ENCODE peak calls at places on chromosome 1, in nine cellular contexts. R, M, D, G, F, C, S, I and J are unnamed samples.
A peak's percentile ranks its signal among the peaks of the same experiment; 100 is the strongest.

GRCh38 chr1:94772230-94772641 is 47.9 kb upstream of the SLC44A3 start:
- DNase-seq in R (no peak), M (no peak), D (peak; percentile 35), G (peak; percentile 72), F (no peak), C (no peak), S (peak; percentile 40), I (no peak), J (no peak)

GRCh38 chr1:213982814-213983588 is 4.8 kb upstream of the PROX1 start:
- DNase-seq in R (no peak), M (peak; percentile 76), D (peak; percentile 84), G (peak; percentile 13), F (no peak), C (peak; percentile 35), S (no peak), I (no peak), J (no peak)

GRCh38 chr1:152110860-152111514 is 4.3 kb downstream of the TCHH start:
- DNase-seq in R (no peak), M (peak; percentile 70), D (peak; percentile 76), G (peak; percentile 65), F (peak; percentile 54), C (peak; percentile 7), S (peak; percentile 61), I (peak; percentile 50), J (no peak)

GRCh38 chr1:91054780-91055481 is 33.1 kb upstream of the ZNF644 start:
- DNase-seq in R (no peak), M (no peak), D (no peak), G (no peak), F (peak; percentile 31), C (no peak), S (no peak), I (no peak), J (no peak)

GRCh38 chr1:119159963-119160362 is 19.5 kb upstream of the WARS2 start:
- DNase-seq in R (no peak), M (no peak), D (no peak), G (no peak), F (no peak), C (no peak), S (peak; percentile 14), I (no peak), J (no peak)

GRCh38 chr1:235504494-235505222 is 406 bp upstream of the B3GALNT2 start:
- DNase-seq in R (peak; percentile 96), M (peak; percentile 99), D (peak; percentile 99), G (peak; percentile 98), F (peak; percentile 100), C (peak; percentile 99), S (peak; percentile 100), I (peak; percentile 99), J (peak; percentile 100)

GRCh38 chr1:38651669-38652068 is 207.9 kb downstream of the RRAGC start:
- DNase-seq in R (no peak), M (no peak), D (no peak), G (no peak), F (no peak), C (no peak), S (no peak), I (no peak), J (no peak)

GRCh38 chr1:48665743-48666142 is 110.9 kb downstream of the BEND5 start:
- DNase-seq in R (no peak), M (no peak), D (no peak), G (no peak), F (no peak), C (no peak), S (no peak), I (no peak), J (no peak)

GRCh38 chr1:203135636-203136305 is 8.2 kb downstream of the ADORA1 start:
- DNase-seq in R (no peak), M (no peak), D (peak; percentile 44), G (no peak), F (no peak), C (no peak), S (no peak), I (no peak), J (no peak)

GRCh38 chr1:202860744-202861419 is 28.1 kb downstream of the RABIF start:
- DNase-seq in R (no peak), M (peak; percentile 93), D (peak; percentile 94), G (peak; percentile 46), F (no peak), C (peak; percentile 21), S (peak; percentile 42), I (no peak), J (peak; percentile 17)

GRCh38 chr1:70915258-70915657 is 132.4 kb downstream of the PTGER3 start:
- DNase-seq in R (no peak), M (no peak), D (no peak), G (no peak), F (no peak), C (no peak), S (no peak), I (no peak), J (no peak)
- H3K27ac ChIP-seq in R (no peak overlapping the region), M (no peak overlapping the region), D (no peak overlapping the region), G (no peak overlapping the region), F (no peak overlapping the region), C (no peak overlapping the region), S (no peak overlapping the region), I (no peak overlapping the region), J (no peak overlapping the region)

DNA sequence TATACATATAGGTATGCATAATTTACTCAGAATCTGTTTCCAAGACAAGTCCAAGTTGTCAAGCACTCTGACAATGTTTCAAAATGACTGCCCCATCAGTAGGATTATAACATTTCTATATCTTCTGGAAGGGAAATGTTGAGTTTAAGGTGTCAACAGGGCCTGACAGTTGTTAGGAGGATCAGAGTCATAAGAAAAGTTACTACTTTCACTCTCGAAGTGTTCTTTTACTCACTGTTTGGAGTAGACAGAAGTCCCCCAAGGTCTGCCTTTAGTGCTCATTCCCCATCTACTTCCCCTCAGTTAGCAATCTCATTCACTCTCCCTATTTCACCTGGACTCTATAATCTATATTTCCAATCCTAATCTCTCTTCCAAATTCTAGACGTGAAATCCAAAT is 20.6 kb upstream of the MAGI3 start:
- DNase-seq in R (no peak), M (no peak), D (no peak), G (no peak), F (no peak), C (no peak), S (no peak), I (no peak), J (no peak)
- H3K27ac ChIP-seq in R (no peak overlapping the region), M (no peak overlapping the region), D (no peak overlapping the region), G (no peak overlapping the region), F (no peak overlapping the region), C (no peak overlapping the region), S (no peak overlapping the region), I (no peak overlapping the region), J (no peak overlapping the region)

GRCh38 chr1:64892576-64893573 is 73.5 kb downstream of the JAK1 start:
- DNase-seq in R (no peak), M (no peak), D (no peak), G (no peak), F (no peak), C (no peak), S (peak; percentile 64), I (no peak), J (no peak)

GRCh38 chr1:64891440-64891815 is 74.9 kb downstream of the JAK1 start:
- DNase-seq in R (no peak), M (no peak), D (no peak), G (no peak), F (no peak), C (no peak), S (peak; percentile 33), I (no peak), J (no peak)

GRCh38 chr1:64887689-64888217 is 78.6 kb downstream of the JAK1 start:
- DNase-seq in R (no peak), M (no peak), D (no peak), G (no peak), F (no peak), C (no peak), S (peak; percentile 61), I (no peak), J (no peak)

GRCh38 chr1:64893921-64894320 is 72.4 kb downstream of the JAK1 start:
- DNase-seq in R (no peak), M (no peak), D (no peak), G (no peak), F (no peak), C (no peak), S (no peak), I (no peak), J (no peak)

DNA sequence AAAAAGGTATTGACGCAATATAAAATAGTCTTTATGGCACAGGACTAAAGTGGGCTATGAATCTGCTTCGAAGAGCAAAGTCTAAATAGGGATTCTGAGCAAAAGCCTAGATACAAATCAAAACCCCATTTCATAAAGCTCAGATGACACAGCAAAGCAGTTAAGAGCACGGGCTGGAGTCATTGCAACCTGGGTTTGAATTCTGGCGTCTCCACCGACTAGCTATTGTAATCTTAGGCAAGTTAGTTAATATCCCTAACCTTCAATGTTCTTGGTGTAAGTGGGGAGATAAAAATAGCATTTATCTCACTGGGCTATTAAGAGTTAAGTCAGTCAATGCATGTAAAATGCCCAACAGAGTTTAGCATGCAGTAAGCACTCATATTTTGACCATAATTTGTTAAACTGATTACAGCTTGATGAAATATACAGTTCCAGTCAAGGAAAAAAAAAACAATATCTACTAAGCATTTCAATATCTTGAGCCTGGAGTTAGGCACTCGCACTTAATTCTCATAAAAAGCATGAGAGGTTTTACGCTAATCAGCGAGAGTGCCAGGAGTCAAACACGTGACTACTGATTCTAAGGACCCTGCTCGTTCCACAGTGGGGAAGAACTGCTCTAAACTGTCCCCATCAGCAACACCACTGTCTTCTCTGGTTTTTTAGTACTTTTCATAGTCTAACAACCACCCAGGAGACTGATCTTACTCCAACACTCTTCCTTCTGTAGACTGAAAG is 75.5 kb downstream of the JAK1 start:
- DNase-seq in R (no peak), M (no peak), D (no peak), G (no peak), F (no peak), C (no peak), S (no peak), I (no peak), J (no peak)
- H3K27ac ChIP-seq in R (no peak overlapping the region), M (no peak overlapping the region), D (no peak overlapping the region), G (no peak overlapping the region), F (no peak overlapping the region), C (peak overlapping the region; percentile 48), S (peak overlapping the region; percentile 9), I (no peak overlapping the region), J (peak overlapping the region; percentile 79)

GRCh38 chr1:110420023-110420662 is 12.6 kb upstream of the LAMTOR5 start:
- DNase-seq in R (no peak), M (no peak), D (no peak), G (no peak), F (no peak), C (no peak), S (no peak), I (no peak), J (no peak)
- H3K27ac ChIP-seq in R (no peak overlapping the region), M (no peak overlapping the region), D (no peak overlapping the region), G (no peak overlapping the region), F (no peak overlapping the region), C (no peak overlapping the region), S (no peak overlapping the region), I (no peak overlapping the region), J (no peak overlapping the region)